ENCODE peak calls at places on chromosomes 2 and 18, in ten cellular contexts. C, S, O, R, J, M, F, V, H and G are unnamed samples.

GRCh38 chr2:111667542-111668273 is 216.3 kb downstream of the ANAPC1 start:
- DNase-seq in C (no peak), S (peak; percentile 81), O (peak; percentile 75), R (no peak), J (no peak), M (no peak), F (no peak), V (no peak), H (no peak), G (peak; percentile 58)

GRCh38 chr2:26846881-26847662 is 860 bp upstream of the DPYSL5 start:
- DNase-seq in C (no peak), S (no peak), O (no peak), R (no peak), J (no peak), M (no peak), F (no peak), V (no peak), H (no peak), G (no peak)

GRCh38 chr2:197800091-197800490 is 4.3 kb upstream of the PLCL1 start:
- DNase-seq in C (no peak), S (no peak), O (no peak), R (no peak), J (no peak), M (no peak), F (no peak), V (no peak), H (no peak), G (no peak)

GRCh38 chr2:557635-558301 is 119.4 kb downstream of the TMEM18 start:
- DNase-seq in C (peak; percentile 42), S (no peak), O (peak; percentile 30), R (no peak), J (peak; percentile 37), M (no peak), F (no peak), V (no peak), H (no peak), G (peak; percentile 13)

GRCh38 chr2:165067958-165068612 is 112.8 kb upstream of the SLC38A11 start:
- DNase-seq in C (peak; percentile 50), S (peak; percentile 23), O (peak; percentile 11), R (no peak), J (no peak), M (no peak), F (no peak), V (no peak), H (no peak), G (peak; percentile 51)

GRCh38 chr2:113240915-113241911 is 37.5 kb downstream of the PAX8 start:
- DNase-seq in C (peak; percentile 89), S (peak; percentile 99), O (peak; percentile 78), R (peak; percentile 87), J (peak; percentile 43), M (peak; percentile 52), F (peak; percentile 72), V (peak; percentile 89), H (no peak), G (no peak)

GRCh38 chr2:207951734-207952480 is 73.4 kb downstream of the PLEKHM3 start:
- DNase-seq in C (no peak), S (no peak), O (no peak), R (no peak), J (no peak), M (no peak), F (no peak), V (no peak), H (no peak), G (no peak)

GRCh38 chr2:25417715-25418369 is 76.1 kb upstream of the DNMT3A start:
- DNase-seq in C (no peak), S (no peak), O (no peak), R (no peak), J (peak; percentile 13), M (no peak), F (no peak), V (no peak), H (no peak), G (no peak)

GRCh38 chr2:232878855-232879617 is 9.0 kb downstream of the SNORC start:
- DNase-seq in C (no peak), S (no peak), O (no peak), R (peak; percentile 40), J (no peak), M (no peak), F (no peak), V (peak; percentile 75), H (peak; percentile 59), G (no peak)

GRCh38 chr2:240178564-240178963 is 38.1 kb upstream of the OTOS start:
- DNase-seq in C (no peak), S (no peak), O (no peak), R (peak; percentile 19), J (no peak), M (no peak), F (no peak), V (peak; percentile 15), H (peak; percentile 9), G (no peak)

GRCh38 chr2:150169230-150169629 is 318.2 kb downstream of the RND3 start:
- DNase-seq in C (peak; percentile 47), S (peak; percentile 54), O (no peak), R (peak; percentile 72), J (no peak), M (no peak), F (peak; percentile 47), V (no peak), H (no peak), G (peak; percentile 41)

GRCh38 chr2:207729465-207729998 is 18.1 kb downstream of the CCNYL1 start:
- DNase-seq in C (no peak), S (no peak), O (peak; percentile 81), R (no peak), J (no peak), M (no peak), F (no peak), V (no peak), H (no peak), G (no peak)

GRCh38 chr2:74316616-74317295 is 26.5 kb downstream of the SLC4A5 start:
- DNase-seq in C (no peak), S (no peak), O (no peak), R (no peak), J (no peak), M (no peak), F (no peak), V (no peak), H (no peak), G (no peak)

GRCh38 chr2:101295895-101296294 is 12.6 kb downstream of the RNF149 start:
- DNase-seq in C (no peak), S (peak; percentile 86), O (no peak), R (no peak), J (no peak), M (no peak), F (no peak), V (no peak), H (no peak), G (no peak)

GRCh38 chr2:197195591-197195990 is 115.0 kb downstream of the ANKRD44 start:
- DNase-seq in C (no peak), S (no peak), O (no peak), R (no peak), J (no peak), M (no peak), F (no peak), V (no peak), H (no peak), G (no peak)

GRCh38 chr18:24791736-24792135 is 331.3 kb downstream of the HRH4 start:
- DNase-seq in C (no peak), S (no peak), O (no peak), R (no peak), J (no peak), M (no peak), F (no peak), V (no peak), H (no peak), G (no peak)

GRCh38 chr2:44941551-44942234 is at the start of gene SIX3:
- DNase-seq in C (no peak), S (no peak), O (no peak), R (no peak), J (no peak), M (peak; percentile 26), F (no peak), V (no peak), H (peak; percentile 69), G (no peak)

DNA sequence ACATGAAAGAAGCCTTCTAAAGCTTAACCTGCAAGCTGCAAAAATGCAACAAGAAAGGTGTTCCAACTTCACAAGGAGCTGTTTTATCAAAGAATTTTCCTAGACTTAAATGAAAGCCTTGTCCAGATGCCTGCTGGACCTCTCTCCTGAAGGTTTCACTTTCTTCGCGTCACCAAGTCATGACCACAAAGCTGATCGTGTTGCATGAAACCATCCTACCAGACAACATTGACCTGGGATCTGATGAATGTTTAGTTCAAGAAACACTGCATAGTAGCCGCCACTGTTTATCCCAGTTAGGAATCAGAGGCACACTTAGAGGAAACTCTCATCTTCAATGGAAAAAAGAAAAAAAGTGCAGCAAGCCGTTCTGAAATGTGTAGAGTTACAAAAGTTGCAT is 26.9 kb downstream of the PAX3 start:
- DNase-seq in C (no peak), S (no peak), O (no peak), R (no peak), J (no peak), M (no peak), F (no peak), V (no peak), H (no peak), G (no peak)
- H3K27me3 ChIP-seq in C (peaks cover 2% of the 10 kb centered on the region), S (no peaks in the 10 kb centered on the region), O (no peaks in the 10 kb centered on the region), R (peaks cover 7% of the 10 kb centered on the region), J (no peaks in the 10 kb centered on the region), M (peaks cover 53% of the 10 kb centered on the region), F (no peaks in the 10 kb centered on the region), V (peaks cover 51% of the 10 kb centered on the region), H (peaks cover 9% of the 10 kb centered on the region), G (peaks cover 6% of the 10 kb centered on the region)

GRCh38 chr2:203549406-203549805 is 14.3 kb upstream of the RAPH1 start:
- DNase-seq in C (no peak), S (peak; percentile 41), O (no peak), R (no peak), J (no peak), M (no peak), F (no peak), V (no peak), H (no peak), G (no peak)
- H3K27ac ChIP-seq in C (no peak overlapping the region), S (no peak overlapping the region), O (no peak overlapping the region), R (no peak overlapping the region), J (no peak overlapping the region), M (no peak overlapping the region), F (no peak overlapping the region), V (no peak overlapping the region), H (no peak overlapping the region), G (no peak overlapping the region)

GRCh38 chr2:156083707-156084494 is 248.6 kb downstream of the NR4A2 start:
- DNase-seq in C (no peak), S (no peak), O (peak; percentile 3), R (no peak), J (no peak), M (peak; percentile 7), F (no peak), V (no peak), H (no peak), G (no peak)
- TF ChIP-seq POLR2A in C (no peak), S (no peak), O (no peak), R (no peak), J (no peak), M (no peak), F (no peak), V (no peak), H (no peak), G (no peak)

DNA sequence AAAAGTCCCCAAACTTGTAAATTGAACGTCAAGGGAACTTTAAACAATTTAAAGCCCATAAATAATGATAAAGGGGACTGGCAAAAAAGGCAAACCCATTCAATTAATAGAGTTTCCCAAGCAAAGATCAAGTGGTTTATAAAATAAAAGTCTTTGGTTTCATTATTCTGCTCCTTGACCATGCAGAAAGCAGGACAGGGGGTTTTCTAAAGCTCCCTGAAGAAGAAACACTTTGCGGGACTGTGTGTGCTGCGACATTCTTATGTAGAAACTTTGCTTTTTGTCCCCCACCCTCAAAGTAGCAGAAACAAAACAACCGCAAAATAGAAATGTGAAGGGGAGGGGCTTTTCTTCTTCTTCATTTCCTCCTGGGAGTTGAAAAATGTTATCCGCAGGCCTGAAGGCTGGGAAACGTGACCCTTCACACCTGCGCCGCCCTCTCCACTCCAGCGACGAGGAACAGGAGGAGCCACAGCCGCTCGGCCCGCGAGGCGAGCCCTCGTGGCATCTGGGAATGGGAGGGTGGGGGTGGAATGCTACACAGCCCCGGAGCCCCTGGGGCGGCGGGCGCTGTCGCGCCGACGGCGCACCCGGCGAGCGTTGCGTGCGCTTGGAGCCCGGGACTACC is 4.2 kb upstream of the GBX2 start:
- DNase-seq in C (no peak), S (no peak), O (no peak), R (peak; percentile 24), J (no peak), M (no peak), F (no peak), V (no peak), H (no peak), G (no peak)
- H3K27me3 ChIP-seq in C (peaks cover 91% of the 10 kb centered on the region), S (peaks cover 78% of the 10 kb centered on the region), O (peaks cover 65% of the 10 kb centered on the region), R (peaks cover 95% of the 10 kb centered on the region), J (no peaks in the 10 kb centered on the region), M (peaks cover 100% of the 10 kb centered on the region), F (peaks cover 54% of the 10 kb centered on the region), V (peaks cover 100% of the 10 kb centered on the region), H (peaks cover 95% of the 10 kb centered on the region), G (peaks cover 2% of the 10 kb centered on the region)